ENCODE peak calls at places on chromosomes 7 and 10, in seven cellular contexts. O is GM12865, D is MM.1S, H is neural progenitor cell, A is fibroblast of the aortic adventitia, Y is astrocyte of the spinal cord, J is right atrium auricular region. K is an unnamed sample.

GRCh38 chr7:53466396-53466795 is 431.0 kb downstream of the POM121L12 start:
- DNase-seq in Y (no peak), O (no peak), D (no peak), A (no peak), H (no peak), J (no peak), K (no peak)

GRCh38 chr7:99498546-99498944 is 1.5 kb downstream of the ZNF394 start:
- DNase-seq in O (no peak), A (no peak), J (no peak), Y (no peak), H (no peak), D (peak), K (no peak)

GRCh38 chr10:121337356-121337936 is 260.8 kb downstream of the FGFR2 start:
- DNase-seq in O (no peak), Y (no peak), J (no peak), D (no peak), H (peak), A (no peak), K (no peak)

GRCh38 chr10:43120116-43120947 is 17.9 kb upstream of the CSGALNACT2 start:
- DNase-seq in Y (no peak), H (no peak), D (no peak), A (no peak), O (no peak), J (no peak), K (no peak)

GRCh38 chr10:99450624-99451498 is 20.4 kb upstream of the GOT1 start:
- DNase-seq in H (no peak), A (no peak), D (no peak), J (no peak), O (no peak), Y (no peak), K (no peak)

GRCh38 chr10:72730462-72730861 is 38.5 kb downstream of the MCU start:
- DNase-seq in O (no peak), J (no peak), H (no peak), Y (no peak), D (no peak), A (peak), K (peak)

GRCh38 chr10:6734286-6734685 is 154.2 kb upstream of the PRKCQ start:
- DNase-seq in J (no peak), A (no peak), Y (no peak), O (no peak), H (no peak), D (no peak), K (no peak)

GRCh38 chr10:77940627-77941026 is 14.1 kb upstream of the DLG5 start:
- DNase-seq in O (no peak), A (peak), D (no peak), H (no peak), Y (no peak), J (no peak), K (no peak)

GRCh38 chr10:102714621-102715455 is at the start of gene SFXN2:
- DNase-seq in A (no peak), O (peak), Y (no peak), D (peak), H (peak), J (peak), K (no peak)

GRCh38 chr7:36686499-36686898 is 37.8 kb downstream of the AOAH start:
- DNase-seq in J (no peak), Y (peak), D (no peak), O (no peak), A (peak), H (no peak), K (peak)

GRCh38 chr10:117373848-117374505 is 1.3 kb downstream of the PDZD8 start:
- DNase-seq in H (peak), A (peak), Y (peak), O (peak), J (peak), D (no peak), K (peak)

GRCh38 chr10:12387561-12388210 is 38.3 kb downstream of the CAMK1D start:
- DNase-seq in J (no peak), D (no peak), H (no peak), Y (no peak), A (no peak), O (no peak), K (no peak)

GRCh38 chr7:157570531-157571200 is 233.9 kb downstream of the DNAJB6 start:
- DNase-seq in J (no peak), Y (peak), D (no peak), O (peak), A (no peak), H (no peak), K (no peak)

GRCh38 chr10:103472005-103472404 is 7.0 kb downstream of the CALHM3 start:
- DNase-seq in H (no peak), A (no peak), D (peak), J (no peak), Y (no peak), O (peak), K (no peak)

GRCh38 chr10:17109475-17110207 is 20.0 kb downstream of the CUBN start:
- DNase-seq in A (peak), O (no peak), D (no peak), Y (peak), J (no peak), H (no peak), K (peak)

GRCh38 chr7:87600130-87601124 is at the start of gene ABCB1:
- DNase-seq in J (peak), A (peak), D (peak), O (peak), H (peak), Y (peak), K (peak)

GRCh38 chr10:86018735-86019058 is 347.9 kb downstream of the GRID1 start:
- DNase-seq in J (no peak), A (no peak), Y (no peak), D (no peak), O (no peak), H (no peak), K (no peak)

GRCh38 chr7:29190349-29191045 is 4.1 kb upstream of the CHN2 start:
- DNase-seq in O (no peak), Y (no peak), H (no peak), J (no peak), A (no peak), D (no peak), K (no peak)

GRCh38 chr7:154578351-154578750 is 424.6 kb downstream of the PAXIP1 start:
- DNase-seq in D (no peak), Y (no peak), H (no peak), O (no peak), J (no peak), A (no peak), K (no peak)

GRCh38 chr7:151247016-151247580 is 1.4 kb downstream of the SMARCD3 start:
- DNase-seq in A (no peak), D (no peak), O (no peak), J (no peak), H (no peak), Y (peak), K (no peak)

GRCh38 chr10:30488319-30488718 is 54.3 kb downstream of the MAP3K8 start:
- DNase-seq in Y (no peak), J (no peak), D (no peak), H (no peak), O (peak), A (no peak), K (no peak)

GRCh38 chr10:42951486-42952251 is 125.2 kb upstream of the RET start:
- DNase-seq in H (peak), O (no peak), Y (no peak), J (peak), A (no peak), D (no peak), K (no peak)

GRCh38 chr7:46344533-46344932 is 423.5 kb upstream of the IGFBP3 start:
- DNase-seq in A (no peak), J (no peak), Y (no peak), D (no peak), O (no peak), H (no peak), K (no peak)

GRCh38 chr10:93916257-93917063 is 22.7 kb downstream of the SLC35G1 start:
- DNase-seq in D (peak), H (peak), Y (peak), O (no peak), J (no peak), A (peak), K (peak)

GRCh38 chr10:70378122-70378521 is 4.3 kb downstream of the LRRC20 start:
- DNase-seq in Y (peak), O (no peak), D (no peak), J (no peak), H (no peak), A (peak), K (peak)

GRCh38 chr7:90173127-90173844 is 19.0 kb downstream of the STEAP1 start:
- DNase-seq in A (peak), O (peak), H (no peak), D (peak), Y (peak), J (no peak), K (no peak)
- TF ChIP-seq CTCF in A (no peak), O (no peak), H (no peak), D (no peak), Y (no peak), J (no peak), K (no peak)

DNA sequence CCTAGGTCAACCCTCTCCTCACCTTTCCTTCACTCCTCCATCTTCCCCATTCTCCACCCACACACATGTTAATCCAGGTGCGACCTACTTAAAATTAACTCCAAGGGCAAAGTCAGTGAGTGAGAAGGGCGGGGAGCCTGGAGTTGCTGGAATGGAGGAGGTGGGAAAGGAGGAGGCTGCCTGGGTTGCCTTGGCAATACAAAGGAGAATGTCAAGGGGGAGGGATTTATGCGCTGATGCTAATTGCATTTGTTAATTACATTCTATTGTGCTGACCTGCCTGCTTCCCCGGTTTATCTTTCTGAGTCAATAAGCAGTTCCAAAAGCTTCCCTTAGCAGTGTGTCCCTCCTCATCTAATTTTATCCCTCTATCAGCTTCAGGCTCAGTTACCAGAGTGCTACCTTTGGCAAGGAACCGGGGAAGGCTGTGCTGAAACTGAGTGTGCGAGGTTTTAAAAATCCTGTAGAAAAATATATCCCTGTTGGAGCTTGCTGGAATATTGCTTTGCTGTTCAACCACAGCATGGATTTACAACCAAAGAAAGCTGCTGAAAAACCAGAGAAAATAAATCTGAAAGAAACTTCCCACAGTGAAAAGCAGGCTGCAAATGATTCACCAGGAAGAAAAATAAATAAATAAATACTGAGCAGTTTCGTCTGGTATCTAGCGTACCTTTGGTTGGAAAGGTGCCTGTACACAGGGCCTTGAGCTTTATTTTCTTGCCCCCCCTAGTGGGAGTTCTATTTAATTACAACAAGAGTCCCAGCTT is 113.2 kb upstream of the DGKB start:
- DNase-seq in Y (peak), J (no peak), D (peak), A (peak), O (peak), H (peak), K (peak)
- H3K4me3 ChIP-seq in Y (peak), J (peak), D (no peak), A (no peak), O (no peak), H (peak), K (peak)

GRCh38 chr7:78280276-78280675 is 481.7 kb downstream of the PHTF2 start:
- DNase-seq in A (no peak), Y (no peak), D (no peak), H (no peak), O (no peak), J (no peak), K (no peak)
- TF ChIP-seq CTCF in A (no peak), Y (no peak), D (no peak), H (no peak), O (no peak), J (no peak), K (no peak)

GRCh38 chr10:22332116-22332692 is 11.3 kb downstream of the BMI1 start:
- DNase-seq in Y (no peak), H (peak), O (no peak), D (no peak), A (no peak), J (no peak), K (no peak)

GRCh38 chr10:22333167-22333566 is 12.1 kb upstream of the SPAG6 start:
- DNase-seq in Y (no peak), J (no peak), A (no peak), H (no peak), O (peak), D (peak), K (no peak)

GRCh38 chr10:22334414-22335203 is 10.7 kb upstream of the SPAG6 start:
- DNase-seq in Y (no peak), A (no peak), H (peak), J (no peak), D (no peak), O (no peak), K (no peak)

GRCh38 chr10:22335204-22335956 is 9.9 kb upstream of the SPAG6 start:
- DNase-seq in H (peak), O (peak), Y (peak), A (peak), D (no peak), J (no peak), K (peak)

GRCh38 chr10:22333667-22334282 is 11.5 kb upstream of the SPAG6 start:
- DNase-seq in D (no peak), O (no peak), H (peak), Y (no peak), J (no peak), A (no peak), K (no peak)
- H3K4me3 ChIP-seq in D (no peak), O (no peak), H (peak), Y (no peak), J (no peak), A (no peak), K (no peak)